ENCODE peak calls at places on chromosomes 3 and 15, in eight cellular contexts. V is tibial artery, S is hepatocyte, I is ovary, J is kidney, W is neural progenitor cell, G is cardiac muscle cell, A is lung. F is an unnamed sample. For H3K4me1, the result is how much of the 10 kb centered on the place peaks cover.

GRCh38 chr3:127036209-127037020 is 53.5 kb downstream of the PLXNA1 start:
- DNase-seq in V (peak), S (no peak), I (peak), J (peak), W (no peak), G (no peak), A (no peak), F (peak)

GRCh38 chr3:48528754-48529153 is 24.8 kb upstream of the SHISA5 start:
- DNase-seq in V (no peak), S (no peak), I (no peak), J (peak), W (no peak), G (peak), A (no peak), F (no peak)

GRCh38 chr15:101244039-101244781 is 7.6 kb downstream of the CHSY1 start:
- DNase-seq in V (no peak), S (no peak), I (no peak), J (no peak), W (no peak), G (no peak), A (no peak), F (no peak)

GRCh38 chr3:146469206-146470017 is at the start of gene PLSCR2:
- DNase-seq in V (peak), S (peak), I (peak), J (peak), W (peak), G (peak), A (peak), F (peak)

GRCh38 chr3:37973250-37974054 is 17.1 kb upstream of the VILL start:
- DNase-seq in V (peak), S (no peak), I (no peak), J (no peak), W (no peak), G (no peak), A (no peak), F (no peak)

GRCh38 chr3:169034401-169034800 is 629.1 kb downstream of the MECOM start:
- DNase-seq in V (no peak), S (no peak), I (no peak), J (no peak), W (no peak), G (peak), A (no peak), F (no peak)

GRCh38 chr3:196643761-196644160 is 4.3 kb downstream of the NRROS start:
- DNase-seq in V (no peak), S (no peak), I (no peak), J (peak), W (no peak), G (no peak), A (no peak), F (no peak)

GRCh38 chr3:108241721-108242120 is 19.5 kb upstream of the IFT57 start:
- DNase-seq in V (no peak), S (no peak), I (no peak), J (no peak), W (no peak), G (no peak), A (no peak), F (no peak)

GRCh38 chr15:53586815-53587214 is 172.6 kb downstream of the WDR72 start:
- DNase-seq in V (no peak), S (peak), I (no peak), J (no peak), W (peak), G (no peak), A (peak), F (no peak)

GRCh38 chr3:40842714-40843113 is 318.0 kb downstream of the ZNF621 start:
- DNase-seq in V (no peak), S (no peak), I (no peak), J (no peak), W (no peak), G (no peak), A (no peak), F (no peak)

GRCh38 chr3:49359623-49360022 is 1.5 kb upstream of the GPX1 start:
- DNase-seq in V (no peak), S (no peak), I (no peak), J (no peak), W (no peak), G (no peak), A (no peak), F (no peak)

GRCh38 chr3:157913751-157914150 is 192.5 kb downstream of the SHOX2 start:
- DNase-seq in V (no peak), S (no peak), I (no peak), J (no peak), W (no peak), G (peak), A (no peak), F (no peak)

GRCh38 chr3:51585871-51586270 is 47.4 kb downstream of the RAD54L2 start:
- DNase-seq in V (no peak), S (no peak), I (no peak), J (no peak), W (no peak), G (no peak), A (no peak), F (no peak)

GRCh38 chr15:71397377-71397776 is 282.1 kb downstream of the THSD4 start:
- DNase-seq in V (no peak), S (no peak), I (peak), J (no peak), W (no peak), G (peak), A (peak), F (no peak)

GRCh38 chr3:98966434-98966833 is 64.9 kb upstream of the DCBLD2 start:
- DNase-seq in V (no peak), S (no peak), I (no peak), J (no peak), W (no peak), G (no peak), A (no peak), F (no peak)

GRCh38 chr3:98964784-98965183 is 63.3 kb upstream of the DCBLD2 start:
- DNase-seq in V (no peak), S (no peak), I (no peak), J (no peak), W (no peak), G (no peak), A (no peak), F (no peak)

GRCh38 chr3:98962189-98962930 is 60.9 kb upstream of the DCBLD2 start:
- DNase-seq in V (no peak), S (peak), I (no peak), J (no peak), W (no peak), G (peak), A (no peak), F (no peak)

GRCh38 chr3:98961161-98962155 is 60.0 kb upstream of the DCBLD2 start:
- DNase-seq in V (no peak), S (no peak), I (no peak), J (no peak), W (no peak), G (peak), A (no peak), F (no peak)

DNA sequence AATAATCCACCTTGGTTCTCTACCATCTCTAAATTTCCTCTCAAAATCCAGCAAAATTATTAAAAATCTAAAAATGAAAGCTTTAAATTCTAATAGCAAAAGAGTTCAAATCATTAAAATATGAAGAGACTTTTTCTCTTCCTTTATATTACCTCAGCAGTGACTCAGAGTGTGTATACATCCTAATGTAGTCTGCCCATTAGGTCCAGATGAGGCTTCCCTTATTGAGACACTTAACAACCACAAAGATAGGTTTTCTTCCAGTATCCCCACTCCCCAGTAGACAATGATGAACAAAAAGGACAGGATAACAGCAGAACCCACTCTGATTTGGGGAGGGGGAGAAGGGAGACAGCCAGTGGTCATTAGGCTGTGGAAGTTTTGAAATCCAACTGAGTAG is 61.5 kb upstream of the DCBLD2 start:
- DNase-seq in V (no peak), S (no peak), I (no peak), J (no peak), W (no peak), G (no peak), A (no peak), F (no peak)
- H3K4me1 ChIP-seq in V (under half), S (under half), I (under half), J (under half), W (under half), G (under half), A (under half), F (under half)

GRCh38 chr15:58438956-58439355 is 7.2 kb downstream of the LIPC start:
- DNase-seq in V (no peak), S (peak), I (peak), J (no peak), W (peak), G (peak), A (no peak), F (peak)
- TF ChIP-seq CTCF in V (peak), S (peak), I (no peak), J (no peak), W (peak), G (peak), A (no peak), F (peak)

DNA sequence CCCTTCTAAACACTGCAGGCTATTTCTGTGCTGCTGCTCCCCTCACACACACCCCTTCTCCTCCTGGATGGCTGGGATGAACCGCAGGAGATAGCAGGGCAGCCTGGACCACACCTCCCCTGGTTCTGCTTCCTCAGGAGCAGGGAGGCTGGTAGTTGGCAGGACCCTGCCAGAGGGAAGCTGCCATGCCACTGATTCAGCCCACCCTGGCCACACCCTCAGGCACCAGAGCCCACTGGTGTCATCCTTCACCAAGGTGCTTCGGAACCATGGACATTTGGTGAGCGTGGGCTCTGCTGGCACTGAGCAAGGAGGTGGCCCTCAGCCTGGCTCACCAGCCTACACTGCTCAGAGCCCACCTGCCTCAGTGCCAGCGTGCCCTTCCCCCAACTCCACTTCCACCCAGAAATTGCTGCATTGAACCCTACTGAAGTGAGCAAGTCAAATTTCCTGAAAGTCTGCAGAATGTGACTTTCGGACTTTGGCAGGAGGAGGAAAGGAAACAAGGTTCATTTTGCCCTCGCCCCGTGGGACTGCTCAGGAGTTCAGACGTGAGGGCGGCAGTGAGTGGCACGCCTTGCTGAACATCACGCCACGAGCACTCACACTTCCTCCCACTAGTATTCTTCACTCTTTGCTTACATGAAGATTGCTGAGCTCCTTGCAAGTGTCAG is 26.3 kb downstream of the BMF start:
- DNase-seq in V (no peak), S (no peak), I (no peak), J (peak), W (no peak), G (no peak), A (no peak), F (no peak)
- H3K27ac ChIP-seq in V (peak), S (peak), I (peak), J (peak), W (no peak), G (peak), A (peak), F (peak)

GRCh38 chr3:134249442-134249841 is 1.2 kb downstream of the RYK start:
- DNase-seq in V (no peak), S (no peak), I (no peak), J (no peak), W (no peak), G (no peak), A (no peak), F (no peak)
- H3K4me1 ChIP-seq in V (under half), S (under half), I (under half), J (under half), W (under half), G (under half), A (under half), F (under half)

DNA sequence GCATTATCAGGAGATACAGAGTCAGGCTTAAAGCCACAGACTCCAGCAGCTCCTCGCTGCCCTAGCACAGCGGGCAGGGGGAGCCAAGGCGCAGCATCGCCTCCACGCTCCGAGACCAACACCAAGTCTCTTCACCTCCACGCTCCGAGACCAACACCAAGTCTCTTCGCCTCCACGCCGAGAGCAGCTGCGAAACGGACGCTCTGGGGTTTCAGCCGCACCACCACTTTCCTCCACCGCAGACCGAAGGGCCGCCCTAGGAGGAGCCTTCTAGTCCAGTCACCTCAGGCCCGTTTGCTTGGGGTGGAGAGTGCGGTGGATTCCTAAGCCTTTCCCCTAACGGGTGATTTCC is 678 bp downstream of the DMXL2 start:
- DNase-seq in V (peak), S (peak), I (peak), J (peak), W (peak), G (peak), A (peak), F (peak)
- TF ChIP-seq CTCF in V (no peak), S (no peak), I (no peak), J (no peak), W (peak), G (peak), A (no peak), F (no peak)

GRCh38 chr3:175311404-175311803 is 452.3 kb downstream of the NAALADL2 start:
- DNase-seq in V (no peak), S (no peak), I (no peak), J (no peak), W (no peak), G (no peak), A (no peak), F (no peak)

GRCh38 chr3:175312766-175313165 is 453.6 kb downstream of the NAALADL2 start:
- DNase-seq in V (no peak), S (no peak), I (no peak), J (no peak), W (no peak), G (no peak), A (no peak), F (no peak)

DNA sequence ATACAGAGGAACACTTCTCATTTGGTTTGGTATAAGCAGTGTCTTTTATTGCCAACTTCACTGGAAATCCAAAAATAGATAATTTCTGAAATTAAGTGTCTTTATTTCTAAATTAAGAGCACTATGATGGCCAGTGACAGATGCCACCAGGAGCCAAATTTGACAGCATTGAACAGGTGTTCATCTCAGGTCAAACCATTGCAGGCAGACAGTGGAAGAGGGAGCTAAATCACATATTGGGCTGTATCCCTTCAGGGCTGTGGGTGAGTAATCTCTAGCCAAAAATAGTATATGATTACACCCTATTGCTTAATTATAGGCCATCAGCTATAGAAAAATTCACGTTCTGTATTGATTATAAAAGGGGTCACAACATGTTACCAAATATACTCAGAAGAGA is 457.7 kb downstream of the NAALADL2 start:
- DNase-seq in V (no peak), S (no peak), I (no peak), J (no peak), W (no peak), G (no peak), A (no peak), F (no peak)
- H3K27ac ChIP-seq in V (no peak), S (no peak), I (no peak), J (no peak), W (no peak), G (no peak), A (no peak), F (no peak)

DNA sequence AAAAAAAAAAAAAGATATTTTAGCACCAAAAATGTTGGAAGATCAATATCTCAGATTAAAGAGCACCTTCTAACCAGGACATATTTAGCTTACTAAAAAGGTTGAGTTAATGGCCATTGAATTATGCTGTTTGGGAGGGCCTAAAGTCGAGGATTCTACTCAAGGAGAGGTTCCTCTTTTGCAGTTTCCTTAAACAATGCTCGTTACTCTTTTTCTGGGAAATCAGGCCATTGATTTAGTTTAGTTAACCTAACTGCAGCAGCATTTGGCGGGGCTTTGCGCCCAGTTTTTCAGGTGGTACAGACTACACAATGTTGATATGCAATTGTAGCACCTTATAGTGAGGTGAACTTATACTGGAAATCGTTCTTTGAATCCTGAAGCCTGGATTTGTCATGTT is 6.8 kb downstream of the ABHD2 start:
- DNase-seq in V (no peak), S (no peak), I (no peak), J (no peak), W (no peak), G (no peak), A (no peak), F (no peak)
- H3K4me1 ChIP-seq in V (under half), S (under half), I (under half), J (under half), W (under half), G (under half), A (under half), F (half or more)

GRCh38 chr15:92104069-92104468 is 250.6 kb downstream of the SLCO3A1 start:
- DNase-seq in V (no peak), S (no peak), I (no peak), J (no peak), W (peak), G (no peak), A (no peak), F (no peak)
- TF ChIP-seq CTCF in V (no peak), S (no peak), I (no peak), J (no peak), W (no peak), G (no peak), A (no peak), F (no peak)

GRCh38 chr15:48693474-48693873 is 48.0 kb upstream of the FBN1 start:
- DNase-seq in V (no peak), S (no peak), I (no peak), J (no peak), W (no peak), G (no peak), A (no peak), F (no peak)

GRCh38 chr15:48696627-48697312 is 51.3 kb upstream of the FBN1 start:
- DNase-seq in V (no peak), S (no peak), I (no peak), J (no peak), W (no peak), G (no peak), A (no peak), F (no peak)

GRCh38 chr15:48695088-48695834 is 49.8 kb upstream of the FBN1 start:
- DNase-seq in V (no peak), S (no peak), I (no peak), J (no peak), W (no peak), G (peak), A (no peak), F (no peak)

DNA sequence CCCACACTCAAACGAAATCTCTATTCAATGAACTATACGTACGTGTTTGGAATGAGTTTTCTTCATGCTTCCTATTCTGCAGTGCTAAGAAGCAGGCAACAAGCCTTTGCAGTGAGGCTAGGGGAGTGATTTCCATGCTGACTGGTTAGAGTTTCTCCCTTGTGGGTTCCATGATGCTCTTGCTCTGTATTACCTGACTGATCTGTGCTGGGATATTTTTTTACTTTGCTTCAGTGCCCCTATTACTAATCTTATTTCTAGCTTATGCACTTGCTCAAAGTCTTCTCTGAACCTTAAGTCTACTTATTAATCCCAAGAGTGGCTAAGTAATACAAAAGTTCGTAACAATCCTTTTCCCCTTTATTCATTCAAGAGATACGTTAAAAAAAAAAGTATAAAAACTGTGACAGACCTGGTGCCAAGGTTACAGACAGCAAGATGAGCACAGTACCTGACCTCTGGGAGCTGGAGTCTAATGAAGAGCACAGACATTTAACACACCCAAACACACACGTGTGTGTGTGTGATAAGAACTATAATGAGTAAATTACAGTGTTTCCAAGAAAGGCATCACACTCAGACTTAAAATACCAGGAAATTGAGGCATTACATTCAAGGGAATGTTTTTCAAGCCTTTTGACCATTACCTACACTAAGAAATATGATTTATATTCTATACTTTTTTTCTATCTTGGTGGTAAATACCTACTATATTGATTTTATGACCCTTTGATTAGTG is 50.5 kb upstream of the FBN1 start:
- DNase-seq in V (no peak), S (no peak), I (no peak), J (no peak), W (no peak), G (no peak), A (no peak), F (no peak)
- H3K27ac ChIP-seq in V (no peak), S (no peak), I (no peak), J (no peak), W (no peak), G (no peak), A (no peak), F (no peak)

F was measured in heart left ventricle.